ENCODE peak calls at places on chromosomes 13 and 19, in eight cellular contexts. A is cardiac muscle cell, M is coronary artery, U is Caco-2, V is brain microvascular endothelial cell, G is GM23338, F is HL-60, K is kidney epithelial cell. Q is an unnamed sample.

GRCh38 chr19:39590265-39590664 is 12.1 kb upstream of the LGALS13 start:
- DNase-seq in A (peak), M (no peak), U (peak), V (peak), G (peak), F (no peak), K (no peak), Q (no peak)

GRCh38 chr13:112690242-112690943 is 555 bp downstream of the ATP11A start:
- DNase-seq in A (peak), M (peak), U (peak), V (no peak), G (peak), F (peak), K (no peak), Q (no peak)

GRCh38 chr13:67619987-67620386 is 389.9 kb upstream of the PCDH9 start:
- DNase-seq in A (no peak), M (no peak), U (no peak), V (peak), G (no peak), F (no peak), K (peak), Q (no peak)

GRCh38 chr19:10461047-10461949 is 41.0 kb downstream of the PDE4A start:
- DNase-seq in A (peak), M (peak), U (peak), V (peak), G (peak), F (peak), K (peak), Q (no peak)

GRCh38 chr19:49400034-49400433 is 12.0 kb downstream of the KASH5 start:
- DNase-seq in A (peak), M (no peak), U (peak), V (no peak), G (no peak), F (no peak), K (no peak), Q (no peak)

GRCh38 chr13:61500176-61500575 is 84.5 kb upstream of the PCDH20 start:
- DNase-seq in A (no peak), M (no peak), U (no peak), V (no peak), G (no peak), F (no peak), K (no peak), Q (no peak)

GRCh38 chr13:96214804-96215445 is 125.0 kb downstream of the HS6ST3 start:
- DNase-seq in A (peak), M (no peak), U (no peak), V (no peak), G (no peak), F (no peak), K (peak), Q (no peak)

GRCh38 chr13:21733475-21734311 is 62.8 kb downstream of the FGF9 start:
- DNase-seq in A (no peak), M (no peak), U (no peak), V (no peak), G (peak), F (no peak), K (peak), Q (no peak)

GRCh38 chr13:111857336-111857735 is 209.6 kb upstream of the SOX1 start:
- DNase-seq in A (no peak), M (no peak), U (no peak), V (no peak), G (no peak), F (no peak), K (no peak), Q (no peak)

GRCh38 chr19:48478339-48479061 is 9.3 kb downstream of the CYTH2 start:
- DNase-seq in A (no peak), M (no peak), U (no peak), V (no peak), G (no peak), F (no peak), K (no peak), Q (no peak)

GRCh38 chr13:29105779-29106178 is 285.6 kb downstream of the MTUS2 start:
- DNase-seq in A (no peak), M (no peak), U (no peak), V (no peak), G (peak), F (peak), K (no peak), Q (no peak)

GRCh38 chr13:63433546-63434150 is 2018.0 kb upstream of the PCDH20 start:
- DNase-seq in A (no peak), M (no peak), U (no peak), V (peak), G (no peak), F (no peak), K (no peak), Q (no peak)

GRCh38 chr13:112376050-112376681 is at the start of gene SPACA7:
- DNase-seq in A (no peak), M (no peak), U (no peak), V (no peak), G (no peak), F (no peak), K (no peak), Q (no peak)

GRCh38 chr19:10826236-10826635 is 9.8 kb downstream of the TMED1 start:
- DNase-seq in A (no peak), M (no peak), U (no peak), V (no peak), G (no peak), F (peak), K (no peak), Q (no peak)

GRCh38 chr19:2734589-2735288 is 5.1 kb downstream of the SLC39A3 start:
- DNase-seq in A (no peak), M (no peak), U (no peak), V (no peak), G (no peak), F (no peak), K (no peak), Q (no peak)

GRCh38 chr13:60765700-60766411 is 368.8 kb downstream of the TDRD3 start:
- DNase-seq in A (peak), M (no peak), U (peak), V (peak), G (no peak), F (no peak), K (peak), Q (no peak)

GRCh38 chr13:92461402-92461801 is 765.2 kb upstream of the GPC6 start:
- DNase-seq in A (no peak), M (no peak), U (no peak), V (no peak), G (no peak), F (no peak), K (no peak), Q (no peak)

GRCh38 chr13:91368676-91369425 is 21.4 kb downstream of the MIR17HG start:
- DNase-seq in A (peak), M (no peak), U (no peak), V (peak), G (no peak), F (no peak), K (no peak), Q (no peak)

GRCh38 chr13:70864731-70865130 is 756.5 kb upstream of the KLHL1 start:
- DNase-seq in A (no peak), M (no peak), U (no peak), V (no peak), G (no peak), F (no peak), K (no peak), Q (no peak)

GRCh38 chr13:70568571-70568970 is 460.3 kb upstream of the KLHL1 start:
- DNase-seq in A (peak), M (no peak), U (peak), V (peak), G (peak), F (peak), K (no peak), Q (no peak)

GRCh38 chr19:38376576-38376975 is 2.2 kb downstream of the PSMD8 start:
- DNase-seq in A (no peak), M (no peak), U (no peak), V (no peak), G (no peak), F (no peak), K (no peak), Q (no peak)

GRCh38 chr13:23866420-23867026 is 22.7 kb downstream of the MIPEP start:
- DNase-seq in A (no peak), M (no peak), U (no peak), V (no peak), G (no peak), F (no peak), K (no peak), Q (no peak)

GRCh38 chr13:29933401-29933800 is 83.0 kb upstream of the UBL3 start:
- DNase-seq in A (no peak), M (no peak), U (no peak), V (no peak), G (no peak), F (no peak), K (no peak), Q (no peak)

GRCh38 chr19:55176116-55176515 is 4.0 kb downstream of the SYT5 start:
- DNase-seq in A (no peak), M (no peak), U (no peak), V (no peak), G (no peak), F (no peak), K (no peak), Q (no peak)

GRCh38 chr13:46100191-46100877 is 4.5 kb downstream of the CPB2 start:
- DNase-seq in A (no peak), M (no peak), U (no peak), V (no peak), G (no peak), F (no peak), K (no peak), Q (no peak)

DNA sequence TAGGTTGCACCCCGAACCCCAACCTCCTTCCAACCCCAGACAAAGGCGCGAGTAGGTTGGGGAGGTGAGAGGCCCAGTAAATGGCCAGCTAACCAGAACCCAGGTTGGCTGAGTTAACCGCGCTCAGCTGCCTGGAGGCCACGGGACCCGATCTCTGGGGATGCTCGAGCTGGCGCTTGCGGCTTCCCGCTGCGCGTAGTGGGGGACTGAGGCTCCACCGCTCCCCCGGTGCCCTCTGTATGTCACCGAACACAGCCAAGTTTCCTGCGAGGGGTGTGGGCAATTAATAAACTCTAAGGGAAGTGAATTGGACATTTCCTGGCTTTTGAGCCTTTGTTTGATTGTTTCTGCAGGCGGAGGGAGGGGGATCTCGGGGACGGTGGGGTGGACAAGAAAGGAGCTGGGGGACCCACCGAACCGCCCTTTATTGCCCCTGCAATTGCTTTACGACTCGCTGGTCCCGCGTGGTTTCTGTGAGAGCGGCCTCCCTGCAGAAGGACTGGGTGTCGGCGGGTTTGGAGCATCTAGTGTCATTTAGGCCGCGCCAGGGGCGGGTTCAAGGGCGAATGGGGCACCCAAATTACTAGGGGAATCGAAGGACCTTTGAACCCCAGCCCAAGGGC is 3.5 kb upstream of the ZIC5 start:
- DNase-seq in A (no peak), M (no peak), U (no peak), V (no peak), G (peak), F (no peak), K (no peak), Q (no peak)
- H3K4me3 ChIP-seq in A (no peak), M (no peak), U (no peak), V (no peak), G (peak), F (no peak), K (no peak), Q (no peak)

GRCh38 chr19:739998-740715 is 10.8 kb upstream of the MISP start:
- DNase-seq in A (no peak), M (no peak), U (no peak), V (no peak), G (no peak), F (no peak), K (no peak), Q (no peak)

GRCh38 chr19:742540-743075 is 8.3 kb upstream of the MISP start:
- DNase-seq in A (no peak), M (no peak), U (no peak), V (no peak), G (no peak), F (no peak), K (no peak), Q (no peak)

GRCh38 chr19:743168-743687 is 7.7 kb upstream of the MISP start:
- DNase-seq in A (peak), M (no peak), U (peak), V (no peak), G (peak), F (no peak), K (no peak), Q (no peak)

GRCh38 chr19:738509-739128 is 12.3 kb upstream of the MISP start:
- DNase-seq in A (no peak), M (no peak), U (peak), V (no peak), G (no peak), F (no peak), K (no peak), Q (no peak)

GRCh38 chr19:741506-742131 is 9.3 kb upstream of the MISP start:
- DNase-seq in A (no peak), M (no peak), U (peak), V (no peak), G (peak), F (peak), K (no peak), Q (no peak)
- TF ChIP-seq CTCF in A (no peak), M (no peak), U (no peak), V (peak), G (peak), F (peak), K (peak), Q (no peak)

DNA sequence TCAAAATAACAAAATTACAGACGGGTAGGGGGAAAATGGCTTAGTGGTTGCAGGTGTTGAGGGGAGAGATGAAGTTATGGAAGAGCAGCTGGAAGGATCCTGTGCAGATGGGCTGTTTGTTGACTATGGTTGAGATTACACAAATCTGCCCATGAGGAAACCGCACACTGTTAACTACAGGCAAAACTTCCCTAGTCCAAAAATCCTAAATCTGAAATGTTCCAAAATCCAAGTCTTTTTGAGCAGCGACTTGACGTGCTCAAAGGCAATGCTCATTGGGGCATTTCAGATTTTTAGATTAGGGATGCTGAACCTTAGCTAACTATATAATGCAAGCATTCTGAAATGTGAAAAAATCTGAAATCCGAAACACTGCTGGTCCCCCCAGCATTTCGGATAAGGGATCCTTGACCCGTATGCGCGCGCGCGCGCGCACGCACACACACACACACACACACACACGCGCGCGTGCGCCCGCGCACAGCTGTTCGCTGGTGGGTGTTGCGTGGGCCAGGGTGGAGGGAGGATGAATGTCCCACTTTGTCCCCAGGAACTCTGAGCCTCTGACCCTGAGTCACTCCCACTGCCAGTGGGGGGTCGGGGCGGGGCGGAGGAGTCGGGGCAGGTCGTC is 6.8 kb downstream of the F2RL3 start:
- DNase-seq in A (peak), M (no peak), U (no peak), V (no peak), G (no peak), F (no peak), K (no peak), Q (no peak)
- H3K4me3 ChIP-seq in A (peak), M (peak), U (no peak), V (no peak), G (peak), F (no peak), K (no peak), Q (no peak)

DNA sequence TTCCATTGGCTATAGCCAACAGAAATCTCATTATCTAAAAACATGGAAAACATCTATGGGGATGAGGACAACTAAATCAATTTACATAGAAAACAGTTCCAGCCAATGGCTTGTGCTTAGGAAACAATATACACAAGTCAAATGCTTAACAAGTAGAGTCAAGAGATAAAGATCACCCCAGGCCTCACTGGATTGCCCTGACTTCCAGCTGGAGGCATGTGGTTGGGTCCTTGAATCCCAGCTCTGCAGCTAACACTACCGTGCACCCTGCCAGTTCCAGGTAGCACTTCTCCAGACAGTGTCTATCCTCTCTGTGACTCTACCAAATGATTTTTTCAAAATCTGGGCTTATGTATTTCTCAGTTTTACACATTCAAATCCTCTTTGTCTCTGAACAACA is 80.2 kb downstream of the DOCK9 start:
- DNase-seq in A (no peak), M (no peak), U (no peak), V (no peak), G (no peak), F (no peak), K (no peak), Q (no peak)
- TF ChIP-seq CTCF in A (no peak), M (no peak), U (no peak), V (no peak), G (no peak), F (no peak), K (no peak), Q (no peak)

DNA sequence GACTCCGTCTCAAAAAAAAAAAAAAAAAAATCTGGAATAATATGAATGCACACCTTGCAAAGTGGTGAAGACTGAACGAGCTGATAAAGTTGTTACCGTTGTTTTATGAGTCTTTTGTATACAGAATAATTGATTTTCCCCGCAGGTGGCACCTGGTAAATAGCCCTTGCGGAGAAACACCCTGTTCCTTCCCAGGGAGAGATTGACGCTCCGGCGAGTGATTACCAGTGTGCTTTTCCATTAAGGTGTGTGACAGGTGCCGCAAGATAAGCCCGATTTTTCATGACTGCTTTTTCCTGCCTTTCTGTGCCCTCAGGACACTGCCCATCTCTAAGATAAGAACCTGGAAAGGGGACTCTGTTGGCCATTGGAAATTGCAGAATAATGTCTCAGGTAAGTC is 943 bp downstream of the ZNF302 start:
- DNase-seq in A (no peak), M (no peak), U (no peak), V (no peak), G (no peak), F (no peak), K (no peak), Q (no peak)
- H3K4me3 ChIP-seq in A (peak), M (peak), U (peak), V (peak), G (peak), F (no peak), K (peak), Q (peak)

DNA sequence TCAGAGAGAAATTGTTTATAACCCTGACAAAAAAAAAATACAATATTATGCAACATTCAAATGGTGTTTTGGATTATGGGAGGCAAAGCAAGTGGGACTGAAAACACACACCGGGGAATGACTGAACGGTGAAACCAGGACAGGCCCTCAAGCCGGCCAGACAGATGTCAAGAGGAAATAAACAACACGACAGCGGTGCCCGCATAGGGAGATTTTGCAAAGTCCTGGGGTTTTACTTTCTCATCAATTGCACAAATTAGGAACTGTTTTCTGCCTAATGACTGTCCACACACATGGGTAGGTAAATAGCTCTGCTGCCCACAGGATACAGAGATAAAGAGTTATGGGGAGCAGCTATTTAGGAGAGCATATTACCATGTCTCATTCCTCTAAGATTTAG is 134.5 kb downstream of the IRS2 start:
- DNase-seq in A (no peak), M (no peak), U (no peak), V (no peak), G (no peak), F (peak), K (no peak), Q (no peak)
- TF ChIP-seq CTCF in A (no peak), M (no peak), U (no peak), V (no peak), G (no peak), F (no peak), K (no peak), Q (no peak)

DNA sequence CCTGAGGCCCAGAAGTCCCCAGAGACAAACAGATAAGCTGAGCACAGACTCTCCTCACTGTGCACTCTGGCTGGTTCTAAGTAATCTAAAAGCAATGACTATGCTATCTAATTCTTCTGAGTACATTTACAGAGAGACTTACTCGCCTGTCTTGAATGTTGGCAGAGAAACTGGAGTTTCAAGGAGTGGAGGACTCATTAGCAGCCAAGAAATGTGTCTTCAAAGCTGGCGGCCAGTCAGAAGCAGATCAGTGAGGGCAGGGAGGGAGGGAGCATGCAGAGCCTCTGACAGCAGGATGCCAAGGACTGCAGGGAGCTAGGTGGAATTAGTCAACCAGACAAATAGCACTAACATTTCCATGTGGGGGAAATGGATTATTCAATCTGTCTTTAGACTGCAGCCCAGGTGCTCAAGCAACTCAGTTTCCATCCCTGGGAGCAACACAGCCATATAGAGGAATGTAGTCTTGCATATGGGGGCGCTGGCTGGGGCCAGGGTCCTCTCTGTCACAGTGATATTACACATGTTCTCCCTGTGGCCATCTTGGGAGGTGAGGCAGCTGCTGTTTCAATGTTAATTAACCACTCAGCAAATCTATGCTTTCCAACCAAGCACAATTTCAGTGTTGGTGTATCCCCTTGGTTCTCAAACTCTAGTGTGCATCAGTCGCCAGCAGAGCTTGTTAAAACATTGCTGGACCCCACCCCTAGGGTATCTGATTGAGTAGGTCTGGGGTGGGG is 97.9 kb downstream of the CCNA1 start:
- DNase-seq in A (peak), M (no peak), U (no peak), V (peak), G (no peak), F (no peak), K (peak), Q (no peak)
- H3K4me3 ChIP-seq in A (no peak), M (no peak), U (no peak), V (no peak), G (no peak), F (no peak), K (no peak), Q (no peak)

GRCh38 chr19:45146251-45146650 is 14.5 kb downstream of the NKPD1 start:
- DNase-seq in A (no peak), M (no peak), U (no peak), V (no peak), G (peak), F (peak), K (no peak), Q (no peak)
- TF ChIP-seq CTCF in A (no peak), M (no peak), U (no peak), V (no peak), G (no peak), F (no peak), K (no peak), Q (no peak)